ENCODE peak calls at places on chromosome 9, in eight cellular contexts. O, K, H, A, U, C, T and S are unnamed samples.

GRCh38 chr9:131735238-131736181 is 4.4 kb downstream of the RAPGEF1 start:
- DNase-seq in O (no peak), K (no peak), H (no peak), A (no peak), U (peak; percentile 82), C (no peak), T (no peak), S (no peak)

GRCh38 chr9:3675964-3676363 is 150.2 kb upstream of the RFX3 start:
- DNase-seq in O (no peak), K (no peak), H (no peak), A (no peak), U (no peak), C (no peak), T (no peak), S (no peak)

GRCh38 chr9:15584383-15584782 is 31.5 kb downstream of the CCDC171 start:
- DNase-seq in O (no peak), K (peak; percentile 8), H (no peak), A (no peak), U (no peak), C (no peak), T (peak; percentile 9), S (no peak)

GRCh38 chr9:100324594-100325200 is 28.0 kb downstream of the TEX10 start:
- DNase-seq in O (no peak), K (no peak), H (no peak), A (no peak), U (no peak), C (no peak), T (peak; percentile 26), S (peak; percentile 27)

GRCh38 chr9:2024888-2025781 is 10.0 kb downstream of the SMARCA2 start:
- DNase-seq in O (no peak), K (no peak), H (no peak), A (no peak), U (no peak), C (no peak), T (no peak), S (peak; percentile 43)

GRCh38 chr9:75892168-75892901 is 1.9 kb downstream of the PCSK5 start:
- DNase-seq in O (peak; percentile 17), K (peak; percentile 46), H (peak; percentile 40), A (no peak), U (peak; percentile 48), C (peak; percentile 74), T (peak; percentile 4), S (peak; percentile 19)

GRCh38 chr9:137053944-137054931 is at the start of gene ENTPD2:
- DNase-seq in O (peak; percentile 60), K (peak; percentile 68), H (no peak), A (no peak), U (peak; percentile 84), C (peak; percentile 51), T (no peak), S (no peak)

GRCh38 chr9:135394699-135395645 is 84.6 kb upstream of the PPP1R26 start:
- DNase-seq in O (no peak), K (peak; percentile 49), H (no peak), A (no peak), U (no peak), C (no peak), T (no peak), S (no peak)

GRCh38 chr9:105921057-105921721 is 226.8 kb downstream of the TMEM38B start:
- DNase-seq in O (no peak), K (no peak), H (no peak), A (no peak), U (no peak), C (no peak), T (no peak), S (no peak)

GRCh38 chr9:38417003-38417965 is 7.0 kb downstream of the IGFBPL1 start:
- DNase-seq in O (no peak), K (peak; percentile 95), H (no peak), A (no peak), U (no peak), C (peak; percentile 63), T (peak; percentile 14), S (peak; percentile 29)

GRCh38 chr9:111983484-111983908 is 86.9 kb downstream of the UGCG start:
- DNase-seq in O (no peak), K (no peak), H (no peak), A (no peak), U (no peak), C (no peak), T (no peak), S (no peak)

GRCh38 chr9:133089271-133089671 is 27.5 kb downstream of the CEL start:
- DNase-seq in O (no peak), K (no peak), H (no peak), A (no peak), U (no peak), C (no peak), T (no peak), S (peak; percentile 9)

GRCh38 chr9:133477992-133478850 is 678 bp downstream of the SLC2A6 start:
- DNase-seq in O (no peak), K (no peak), H (no peak), A (no peak), U (no peak), C (peak; percentile 45), T (no peak), S (peak; percentile 46)

GRCh38 chr9:118318770-118319443 is 614.7 kb downstream of the TLR4 start:
- DNase-seq in O (no peak), K (no peak), H (no peak), A (no peak), U (peak; percentile 57), C (no peak), T (no peak), S (peak; percentile 8)

GRCh38 chr9:112754578-112754977 is 4.0 kb downstream of the SNX30 start:
- DNase-seq in O (no peak), K (no peak), H (no peak), A (no peak), U (no peak), C (no peak), T (peak; percentile 71), S (peak; percentile 56)